ENCODE peak calls at places on chromosomes 3 and 15, in seven cellular contexts. G, R, D, K, L, P and F are unnamed samples. For H3K4me1, the result is how much of the 10 kb centered on the place peaks cover.

GRCh38 chr3:29140706-29141105 is 140.2 kb upstream of the RBMS3 start:
- DNase-seq in G (no peak), R (no peak), D (no peak), K (peak), L (peak), P (peak), F (no peak)

GRCh38 chr3:175737646-175738572 is 878.8 kb downstream of the NAALADL2 start:
- DNase-seq in G (no peak), R (no peak), D (no peak), K (no peak), L (peak), P (no peak), F (no peak)

GRCh38 chr3:52973806-52974205 is 72.1 kb downstream of the SFMBT1 start:
- DNase-seq in G (no peak), R (no peak), D (no peak), K (no peak), L (no peak), P (no peak), F (no peak)

GRCh38 chr3:9078561-9079240 is 115.4 kb upstream of the RAD18 start:
- DNase-seq in G (peak), R (no peak), D (no peak), K (no peak), L (peak), P (no peak), F (no peak)

GRCh38 chr15:53549697-53550315 is 209.7 kb downstream of the WDR72 start:
- DNase-seq in G (no peak), R (no peak), D (no peak), K (no peak), L (no peak), P (no peak), F (no peak)

GRCh38 chr3:39779511-39780230 is 29.7 kb upstream of the MYRIP start:
- DNase-seq in G (no peak), R (no peak), D (no peak), K (no peak), L (no peak), P (no peak), F (no peak)

GRCh38 chr15:88345962-88346361 is 89.4 kb upstream of the NTRK3 start:
- DNase-seq in G (no peak), R (no peak), D (no peak), K (no peak), L (no peak), P (no peak), F (no peak)

GRCh38 chr15:96549136-96549535 is 218.6 kb downstream of the NR2F2 start:
- DNase-seq in G (no peak), R (no peak), D (no peak), K (no peak), L (no peak), P (no peak), F (no peak)

GRCh38 chr15:68994149-68994548 is 20.3 kb upstream of the NOX5 start:
- DNase-seq in G (no peak), R (no peak), D (no peak), K (no peak), L (peak), P (no peak), F (no peak)

GRCh38 chr3:168034152-168034928 is 61.4 kb downstream of the GOLIM4 start:
- DNase-seq in G (no peak), R (no peak), D (no peak), K (no peak), L (peak), P (no peak), F (no peak)
- H3K27ac ChIP-seq in G (no peak), R (peak), D (no peak), K (no peak), L (no peak), P (no peak), F (no peak)

DNA sequence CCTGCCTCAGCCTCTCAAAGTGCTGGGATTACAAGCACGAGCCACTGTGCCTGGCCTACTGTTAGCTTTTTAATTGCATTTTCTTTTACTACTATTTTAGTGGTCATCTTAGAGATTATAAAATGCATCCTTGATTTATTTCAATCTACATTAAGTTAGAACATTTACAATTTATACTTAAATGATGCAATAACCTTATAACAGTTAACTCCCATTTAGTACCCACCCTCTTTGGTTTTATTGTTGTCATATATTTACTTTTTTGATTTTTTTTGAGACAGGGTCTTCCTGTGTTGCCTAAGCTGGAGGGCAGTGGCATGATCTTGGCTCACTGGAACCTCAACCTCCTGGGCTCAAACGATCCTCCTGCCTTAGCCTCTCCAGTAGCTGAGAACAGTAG is 77.3 kb downstream of the PPCDC start:
- DNase-seq in G (no peak), R (no peak), D (no peak), K (no peak), L (no peak), P (no peak), F (no peak)
- H3K4me3 ChIP-seq in G (no peak), R (no peak), D (no peak), K (no peak), L (no peak), P (no peak), F (no peak)

GRCh38 chr15:85414991-85415390 is 34.6 kb downstream of the AKAP13 start:
- DNase-seq in G (no peak), R (no peak), D (no peak), K (no peak), L (no peak), P (no peak), F (no peak)

GRCh38 chr15:85415779-85416178 is 35.4 kb downstream of the AKAP13 start:
- DNase-seq in G (no peak), R (no peak), D (no peak), K (no peak), L (no peak), P (no peak), F (no peak)

GRCh38 chr15:85414495-85414894 is 34.1 kb downstream of the AKAP13 start:
- DNase-seq in G (no peak), R (no peak), D (no peak), K (no peak), L (peak), P (peak), F (no peak)

GRCh38 chr15:85412956-85413854 is 32.8 kb downstream of the AKAP13 start:
- DNase-seq in G (no peak), R (peak), D (peak), K (peak), L (peak), P (peak), F (peak)

DNA sequence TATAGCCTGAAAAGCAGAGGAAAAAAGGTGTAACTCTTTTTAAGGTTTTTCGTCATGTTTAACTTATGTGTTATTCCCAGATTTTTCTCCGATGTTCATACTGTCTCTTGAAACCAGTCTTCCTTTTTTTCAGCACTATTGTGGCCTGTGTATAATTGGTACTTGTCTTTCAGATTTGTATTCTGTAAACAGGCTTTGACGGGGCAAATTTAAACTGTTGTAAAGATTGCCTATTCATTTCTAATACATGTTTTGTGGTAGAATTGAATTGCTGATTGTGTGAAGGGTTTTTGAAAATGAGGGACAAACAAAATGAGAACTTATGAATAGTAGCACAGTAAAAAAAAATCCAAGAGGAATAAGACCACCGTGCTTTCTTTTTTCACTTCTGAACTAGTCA is 33.6 kb downstream of the AKAP13 start:
- DNase-seq in G (no peak), R (no peak), D (no peak), K (no peak), L (no peak), P (no peak), F (no peak)
- H3K4me1 ChIP-seq in G (under half), R (under half), D (under half), K (under half), L (half or more), P (under half), F (under half)

GRCh38 chr3:20054549-20054987 is 14.3 kb downstream of the KAT2B start:
- DNase-seq in G (no peak), R (peak), D (peak), K (no peak), L (peak), P (no peak), F (no peak)
- H3K27ac ChIP-seq in G (no peak), R (peak), D (peak), K (no peak), L (no peak), P (no peak), F (no peak)

DNA sequence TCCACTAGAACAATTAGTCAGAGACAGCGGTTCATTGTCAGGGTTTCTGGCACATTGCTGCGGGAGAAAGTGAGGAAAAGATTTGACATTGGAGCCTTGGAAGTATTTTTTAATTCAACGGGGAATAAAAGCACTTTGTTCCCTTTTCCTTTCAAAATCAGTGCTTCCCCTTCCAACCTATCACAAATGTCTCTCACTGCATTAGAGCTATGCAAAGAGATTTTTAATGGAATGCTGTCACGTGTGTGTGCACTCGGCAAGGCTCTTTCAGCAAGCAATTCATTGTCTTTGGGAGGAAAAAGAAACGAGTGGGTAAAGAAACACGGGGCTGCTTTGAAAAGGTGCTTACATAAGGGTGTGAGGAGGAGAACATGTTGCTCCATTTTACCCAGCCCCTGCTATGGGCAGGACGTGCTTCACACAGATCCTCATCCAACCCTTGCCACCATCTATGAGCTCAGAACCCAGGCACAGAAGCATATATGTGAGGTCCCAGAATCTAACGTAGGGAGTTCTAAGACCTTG is 490.4 kb upstream of the PROK2 start:
- DNase-seq in G (no peak), R (no peak), D (no peak), K (no peak), L (peak), P (no peak), F (no peak)
- H3K4me3 ChIP-seq in G (no peak), R (no peak), D (no peak), K (no peak), L (no peak), P (no peak), F (no peak)

GRCh38 chr15:78065284-78065872 is 12.1 kb downstream of the TBC1D2B start:
- DNase-seq in G (no peak), R (peak), D (peak), K (peak), L (peak), P (no peak), F (no peak)
- H3K4me1 ChIP-seq in G (under half), R (half or more), D (half or more), K (half or more), L (half or more), P (half or more), F (under half)

DNA sequence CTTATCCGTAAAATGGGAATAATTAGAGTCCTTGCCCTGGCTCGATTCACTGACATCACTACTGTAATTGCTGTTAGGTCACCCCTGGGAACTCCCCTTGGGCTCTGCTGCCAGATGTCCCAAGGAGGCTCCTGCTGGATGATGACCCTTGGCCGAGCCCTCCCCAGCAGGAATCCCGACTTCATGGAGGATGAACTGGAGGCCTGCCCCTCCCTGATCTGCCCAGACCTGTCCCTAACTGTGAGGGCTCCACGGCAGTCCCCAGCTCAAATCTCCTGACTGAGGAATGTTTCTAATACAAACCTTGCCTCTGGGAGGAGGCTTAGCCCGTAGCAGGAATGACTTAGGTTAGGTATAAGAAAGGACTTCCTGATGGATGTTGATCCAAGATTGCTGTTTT is 18.1 kb downstream of the ESYT3 start:
- DNase-seq in G (no peak), R (no peak), D (no peak), K (no peak), L (no peak), P (no peak), F (peak)
- H3K27ac ChIP-seq in G (no peak), R (no peak), D (no peak), K (no peak), L (no peak), P (no peak), F (no peak)

DNA sequence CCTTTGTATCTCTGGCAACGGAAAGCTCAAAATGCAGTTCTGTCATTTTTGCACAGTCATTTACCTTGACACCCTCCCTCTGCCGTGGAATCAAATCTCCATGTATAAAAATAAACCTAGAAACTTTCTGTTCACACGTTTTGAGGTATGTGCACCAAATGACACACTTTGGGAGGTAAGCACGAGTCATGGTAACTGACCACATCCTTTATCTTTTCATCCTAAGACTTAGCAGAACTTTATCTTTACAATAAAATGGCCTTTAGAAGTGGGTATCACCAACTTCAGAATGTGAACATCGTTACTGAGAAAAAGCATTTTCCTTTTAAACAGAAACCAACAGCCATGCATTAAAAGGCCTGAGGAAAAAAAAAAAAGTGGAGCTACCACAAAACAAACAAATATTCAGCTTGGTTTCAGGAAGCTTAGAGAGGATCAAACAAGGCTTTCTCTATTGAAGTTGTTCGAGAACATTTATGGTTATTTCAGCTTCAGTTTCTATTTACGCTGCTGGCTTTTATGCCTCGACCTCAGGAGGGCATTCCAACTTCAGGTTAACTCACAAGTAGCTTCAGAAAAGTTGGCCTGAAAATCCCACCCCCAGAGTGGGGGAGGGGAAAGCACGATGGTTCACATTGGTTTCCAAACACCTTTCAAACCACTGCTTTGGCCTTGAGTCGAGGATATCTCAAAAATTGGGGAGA is 171.1 kb upstream of the ICE2 start:
- DNase-seq in G (no peak), R (no peak), D (no peak), K (no peak), L (peak), P (peak), F (no peak)
- H3K4me3 ChIP-seq in G (no peak), R (peak), D (no peak), K (no peak), L (no peak), P (peak), F (no peak)

DNA sequence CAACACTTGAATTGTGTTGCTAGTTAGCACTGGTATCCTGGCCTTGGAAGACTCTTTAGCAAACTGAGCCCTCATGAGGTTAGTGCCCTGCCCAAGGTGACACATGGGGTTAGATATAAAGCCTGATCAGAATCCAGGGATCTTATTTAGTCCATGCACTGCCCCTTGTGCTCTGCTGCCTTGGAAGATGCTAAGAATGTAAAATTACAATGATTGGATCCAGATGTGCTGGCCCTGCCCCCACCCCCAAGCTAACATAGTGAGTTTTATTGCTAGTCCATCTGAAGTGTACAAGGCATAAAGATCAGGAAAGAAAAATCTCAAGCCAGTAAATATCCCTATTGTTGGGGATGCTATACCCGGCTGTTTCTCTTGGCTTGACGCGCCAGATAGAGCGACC is 248.1 kb upstream of the C2CD4B start:
- DNase-seq in G (no peak), R (no peak), D (no peak), K (no peak), L (peak), P (no peak), F (no peak)
- H3K4me1 ChIP-seq in G (under half), R (under half), D (under half), K (under half), L (under half), P (under half), F (under half)